ENCODE peak calls at places on chromosomes 4 and X, in seven cellular contexts. Q is bronchial epithelial cell, S is tibial nerve, V is G401, M is NCI-H345, R is kidney epithelial cell, L is hypothalamus. K is an unnamed sample.

GRCh38 chrX:10117301-10117700 is 39.5 kb upstream of the CLCN4 start:
- DNase-seq in Q (no peak), S (no peak), V (no peak), M (no peak), R (no peak), L (no peak), K (no peak)

GRCh38 chrX:48715876-48716502 is 19.5 kb downstream of the SUV39H1 start:
- DNase-seq in Q (no peak), S (no peak), V (no peak), M (no peak), R (no peak), L (no peak), K (no peak)

GRCh38 chr4:126564283-126564854 is 1068.4 kb upstream of the INTU start:
- DNase-seq in Q (no peak), S (no peak), V (no peak), M (no peak), R (no peak), L (no peak), K (no peak)

GRCh38 chrX:139889760-139890159 is 43.1 kb downstream of the ATP11C start:
- DNase-seq in Q (peak), S (no peak), V (no peak), M (no peak), R (peak), L (no peak), K (no peak)

GRCh38 chr4:8370835-8371234 is 69.7 kb downstream of the ACOX3 start:
- DNase-seq in Q (no peak), S (no peak), V (no peak), M (no peak), R (no peak), L (no peak), K (no peak)

GRCh38 chr4:98688416-98689290 is 30.2 kb upstream of the TSPAN5 start:
- DNase-seq in Q (peak), S (no peak), V (no peak), M (no peak), R (no peak), L (no peak), K (no peak)

GRCh38 chr4:11397146-11397545 is 31.5 kb downstream of the HS3ST1 start:
- DNase-seq in Q (peak), S (no peak), V (no peak), M (no peak), R (no peak), L (no peak), K (no peak)

GRCh38 chr4:67587156-67587555 is 28.6 kb downstream of the STAP1 start:
- DNase-seq in Q (no peak), S (no peak), V (no peak), M (no peak), R (no peak), L (no peak), K (no peak)

GRCh38 chr4:183140911-183141320 is 41.9 kb downstream of the WWC2 start:
- DNase-seq in Q (peak), S (no peak), V (no peak), M (no peak), R (no peak), L (no peak), K (no peak)

GRCh38 chrX:9390693-9391368 is 74.0 kb upstream of the TBL1X start:
- DNase-seq in Q (no peak), S (no peak), V (no peak), M (no peak), R (no peak), L (no peak), K (no peak)

GRCh38 chr4:75995727-75996126 is 5.0 kb upstream of the SDAD1 start:
- DNase-seq in Q (peak), S (no peak), V (peak), M (peak), R (peak), L (no peak), K (no peak)

GRCh38 chrX:105999294-105999693 is 39.2 kb downstream of the SERPINA7 start:
- DNase-seq in Q (no peak), S (no peak), V (no peak), M (no peak), R (no peak), L (no peak), K (no peak)

GRCh38 chr4:41294445-41295062 is 37.8 kb downstream of the UCHL1 start:
- DNase-seq in Q (no peak), S (no peak), V (no peak), M (no peak), R (no peak), L (no peak), K (no peak)

GRCh38 chr4:161360982-161361381 is 802.8 kb downstream of the FSTL5 start:
- DNase-seq in Q (no peak), S (no peak), V (no peak), M (no peak), R (no peak), L (no peak), K (no peak)

GRCh38 chr4:185820119-185821028 is 8.4 kb upstream of the SORBS2 start:
- DNase-seq in Q (no peak), S (no peak), V (no peak), M (peak), R (no peak), L (no peak), K (no peak)

GRCh38 chrX:71184803-71185495 is 38.1 kb upstream of the GJB1 start:
- DNase-seq in Q (peak), S (no peak), V (peak), M (no peak), R (no peak), L (no peak), K (no peak)

GRCh38 chr4:130689182-130689581 is 1593.2 kb downstream of the C4orf33 start:
- DNase-seq in Q (no peak), S (no peak), V (no peak), M (no peak), R (no peak), L (no peak), K (no peak)

GRCh38 chr4:137420901-137421384 is 111.4 kb downstream of the PCDH18 start:
- DNase-seq in Q (no peak), S (no peak), V (no peak), M (no peak), R (no peak), L (no peak), K (no peak)

GRCh38 chrX:115911967-115912366 is 258.6 kb upstream of the AGTR2 start:
- DNase-seq in Q (no peak), S (no peak), V (no peak), M (no peak), R (no peak), L (no peak), K (no peak)